ENCODE peak calls at places on chromosomes 3 and 15, in six cellular contexts. B, A, J, Y, V and H are unnamed samples.

GRCh38 chr15:38696120-38696727 is 131.6 kb upstream of the RASGRP1 start:
- DNase-seq in Y (no peak), J (peak; percentile 64), B (no peak), A (no peak), V (peak; percentile 63), H (peak; percentile 69)

GRCh38 chr3:67580430-67581000 is 73.9 kb downstream of the SUCLG2 start:
- DNase-seq in Y (no peak), V (no peak), B (no peak), J (no peak), A (no peak), H (no peak)

GRCh38 chr3:171049831-171050444 is 23.4 kb upstream of the SLC2A2 start:
- DNase-seq in V (peak; percentile 61), B (peak; percentile 56), Y (peak; percentile 34), A (peak; percentile 24), J (peak; percentile 36), H (peak; percentile 70)

GRCh38 chr3:123244128-123244527 is 42.4 kb downstream of the SEC22A start:
- DNase-seq in V (no peak), J (no peak), B (no peak), A (no peak), Y (no peak), H (no peak)

GRCh38 chr3:170718848-170719247 is 133.0 kb upstream of the SLC7A14 start:
- DNase-seq in Y (no peak), J (no peak), B (no peak), A (no peak), V (no peak), H (no peak)

GRCh38 chr3:171833775-171834460 is 9.2 kb upstream of the TMEM212 start:
- DNase-seq in Y (no peak), J (peak; percentile 37), B (no peak), V (peak; percentile 87), A (no peak), H (peak; percentile 88)

GRCh38 chr3:99509224-99509623 is 129.2 kb upstream of the COL8A1 start:
- DNase-seq in J (peak; percentile 98), B (no peak), Y (no peak), V (peak; percentile 89), A (no peak), H (peak; percentile 99)

GRCh38 chr15:52008698-52009434 is 10.2 kb upstream of the MAPK6 start:
- DNase-seq in J (no peak), V (no peak), B (no peak), Y (peak; percentile 80), A (no peak), H (no peak)

GRCh38 chr15:69573815-69574472 is 121.3 kb downstream of the RPLP1 start:
- DNase-seq in B (no peak), J (peak; percentile 75), Y (no peak), V (peak; percentile 34), A (no peak), H (peak; percentile 79)

GRCh38 chr3:188217011-188217463 is 63.1 kb downstream of the LPP start:
- DNase-seq in V (no peak), J (no peak), Y (no peak), B (no peak), A (no peak), H (no peak)

GRCh38 chr3:25783661-25784512 is 644 bp upstream of the NGLY1 start:
- DNase-seq in B (peak; percentile 70), J (peak; percentile 25), A (no peak), V (peak; percentile 18), Y (no peak), H (peak; percentile 52)

GRCh38 chr15:88571153-88572029 is 24.9 kb upstream of the DET1 start:
- DNase-seq in V (no peak), Y (no peak), J (no peak), B (no peak), A (no peak), H (no peak)

GRCh38 chr15:88574062-88574461 is 27.6 kb upstream of the DET1 start:
- DNase-seq in B (no peak), V (no peak), A (no peak), J (no peak), Y (no peak), H (no peak)

GRCh38 chr15:88572030-88572333 is 25.5 kb upstream of the DET1 start:
- DNase-seq in Y (no peak), J (no peak), V (no peak), B (no peak), A (no peak), H (no peak)

GRCh38 chr15:88580532-88580931 is 34.1 kb upstream of the DET1 start:
- DNase-seq in Y (no peak), J (no peak), V (no peak), B (no peak), A (no peak), H (no peak)

GRCh38 chr15:88574646-88575045 is 28.2 kb upstream of the DET1 start:
- DNase-seq in B (no peak), J (no peak), V (no peak), Y (no peak), A (no peak), H (no peak)
- TF ChIP-seq CTCF in B (no peak), J (no peak), V (no peak), Y (no peak), A (no peak), H (no peak)

GRCh38 chr3:149641011-149641728 is 16.7 kb downstream of the WWTR1 start:
- DNase-seq in B (no peak), J (no peak), A (no peak), Y (no peak), V (no peak), H (peak; percentile 38)
- H3K4me3 ChIP-seq in B (no peak overlapping the region), J (no peak overlapping the region), A (no peak overlapping the region), Y (no peak overlapping the region), V (no peak overlapping the region), H (no peak overlapping the region)

GRCh38 chr3:127760361-127760760 is 62.0 kb downstream of the MGLL start:
- DNase-seq in B (no peak), A (no peak), V (no peak), Y (no peak), J (no peak), H (no peak)

GRCh38 chr3:127759826-127760225 is 62.5 kb downstream of the MGLL start:
- DNase-seq in J (no peak), A (no peak), V (no peak), Y (no peak), B (no peak), H (no peak)

GRCh38 chr3:127762077-127762786 is 60.1 kb downstream of the MGLL start:
- DNase-seq in Y (peak; percentile 56), B (peak; percentile 67), V (no peak), J (no peak), A (no peak), H (peak; percentile 45)

GRCh38 chr3:127762787-127763105 is 59.6 kb downstream of the MGLL start:
- DNase-seq in Y (no peak), J (no peak), V (no peak), A (no peak), B (no peak), H (no peak)

DNA sequence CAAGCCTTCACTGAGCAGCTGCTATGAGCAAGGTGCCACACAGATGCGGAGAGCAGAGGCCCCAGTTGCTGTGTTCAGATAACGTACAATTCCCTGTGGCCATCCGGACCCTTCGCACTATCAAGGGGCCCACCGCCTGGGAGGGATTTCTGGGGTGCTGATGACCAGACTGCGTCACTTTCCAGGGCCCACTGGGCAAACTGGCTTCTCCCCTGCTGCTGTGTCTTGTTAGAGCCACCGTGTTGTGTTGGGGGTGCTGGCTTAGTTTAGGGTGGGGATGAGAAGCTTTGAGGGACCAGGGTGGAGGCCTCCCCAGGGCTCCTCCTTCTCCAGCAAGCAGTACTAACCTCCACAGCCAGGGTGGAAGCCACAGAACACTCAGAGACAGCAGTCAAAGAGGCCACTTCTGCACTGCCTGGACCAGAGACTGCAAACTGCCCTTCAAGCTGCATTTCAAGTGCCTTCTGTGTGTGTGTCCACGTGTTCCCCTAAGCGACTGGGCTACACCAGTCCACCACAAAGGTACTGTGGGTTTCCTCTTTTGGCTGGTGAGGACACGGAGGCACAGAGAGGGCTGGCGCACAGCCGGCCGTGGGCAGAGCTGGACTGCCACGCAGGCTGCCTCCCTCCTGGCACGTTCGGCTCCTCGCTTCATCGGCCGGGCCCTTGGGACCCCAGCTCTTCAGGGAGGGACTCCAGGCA is 61.1 kb downstream of the MGLL start:
- DNase-seq in A (no peak), J (no peak), B (peak; percentile 71), V (no peak), Y (no peak), H (no peak)
- TF ChIP-seq CTCF in A (no peak), J (no peak), B (peak; percentile 29), V (no peak), Y (peak; percentile 24), H (no peak)

GRCh38 chr15:58391088-58391487 is 40.7 kb upstream of the LIPC start:
- DNase-seq in Y (no peak), J (no peak), A (no peak), V (no peak), B (no peak), H (no peak)
- H3K4me3 ChIP-seq in Y (no peak overlapping the region), J (no peak overlapping the region), A (no peak overlapping the region), V (no peak overlapping the region), B (no peak overlapping the region), H (no peak overlapping the region)